ENCODE peak calls at places on chromosomes 12 and 14, in eight cellular contexts. One of them, this sample, is unnamed.

GRCh38 chr12:57899010-57899662 is 42.2 kb upstream of the ATP23 start:
- DNase-seq in aorta: peak; percentile 81
- DNase-seq in NCI-H748 treated with DMSO at 0.1 percent for 48 hours: no peak
- DNase-seq in RWPE1: peak; percentile 77
- DNase-seq in T-cell: peak; percentile 86
- DNase-seq in Caco-2: no peak
- DNase-seq in iPS-NIHi11: no peak
- DNase-seq in stimulated activated CD8-positive, alpha-beta memory T cell treated with anti-CD3 and anti-CD28 coated beads, Interleukin-15, amount 100 ng/mL, for 1 hour: peak; percentile 48
- DNase-seq in this sample: peak; percentile 86

GRCh38 chr14:79658224-79658623 is 553.1 kb downstream of the DIO2 start:
- DNase-seq in aorta: no peak
- DNase-seq in NCI-H748 treated with DMSO at 0.1 percent for 48 hours: no peak
- DNase-seq in RWPE1: no peak
- DNase-seq in T-cell: no peak
- DNase-seq in Caco-2: no peak
- DNase-seq in iPS-NIHi11: no peak
- DNase-seq in stimulated activated CD8-positive, alpha-beta memory T cell treated with anti-CD3 and anti-CD28 coated beads, Interleukin-15, amount 100 ng/mL, for 1 hour: no peak
- DNase-seq in this sample: no peak

GRCh38 chr12:55705802-55706402 is 1.8 kb downstream of the ITGA7 start:
- DNase-seq in aorta: peak; percentile 44
- DNase-seq in NCI-H748 treated with DMSO at 0.1 percent for 48 hours: no peak
- DNase-seq in RWPE1: no peak
- DNase-seq in T-cell: no peak
- DNase-seq in Caco-2: no peak
- DNase-seq in iPS-NIHi11: peak; percentile 77
- DNase-seq in stimulated activated CD8-positive, alpha-beta memory T cell treated with anti-CD3 and anti-CD28 coated beads, Interleukin-15, amount 100 ng/mL, for 1 hour: no peak
- DNase-seq in this sample: no peak

GRCh38 chr12:50564240-50564947 is 59.6 kb downstream of the DIP2B start:
- DNase-seq in aorta: no peak
- DNase-seq in NCI-H748 treated with DMSO at 0.1 percent for 48 hours: no peak
- DNase-seq in RWPE1: no peak
- DNase-seq in T-cell: no peak
- DNase-seq in Caco-2: no peak
- DNase-seq in iPS-NIHi11: no peak
- DNase-seq in stimulated activated CD8-positive, alpha-beta memory T cell treated with anti-CD3 and anti-CD28 coated beads, Interleukin-15, amount 100 ng/mL, for 1 hour: no peak
- DNase-seq in this sample: no peak

GRCh38 chr14:59728294-59728693 is 142.3 kb downstream of the RTN1 start:
- DNase-seq in aorta: no peak
- DNase-seq in NCI-H748 treated with DMSO at 0.1 percent for 48 hours: peak; percentile 78
- DNase-seq in RWPE1: no peak
- DNase-seq in T-cell: no peak
- DNase-seq in Caco-2: no peak
- DNase-seq in iPS-NIHi11: no peak
- DNase-seq in stimulated activated CD8-positive, alpha-beta memory T cell treated with anti-CD3 and anti-CD28 coated beads, Interleukin-15, amount 100 ng/mL, for 1 hour: no peak
- DNase-seq in this sample: no peak

GRCh38 chr12:53205747-53206146 is 1.3 kb downstream of the ITGB7 start:
- DNase-seq in aorta: peak; percentile 73
- DNase-seq in NCI-H748 treated with DMSO at 0.1 percent for 48 hours: no peak
- DNase-seq in RWPE1: peak; percentile 70
- DNase-seq in T-cell: no peak
- DNase-seq in Caco-2: no peak
- DNase-seq in iPS-NIHi11: no peak
- DNase-seq in stimulated activated CD8-positive, alpha-beta memory T cell treated with anti-CD3 and anti-CD28 coated beads, Interleukin-15, amount 100 ng/mL, for 1 hour: no peak
- DNase-seq in this sample: no peak

GRCh38 chr14:105944632-105945610 is 418.5 kb downstream of the TMEM121 start:
- DNase-seq in aorta: no peak
- DNase-seq in NCI-H748 treated with DMSO at 0.1 percent for 48 hours: peak; percentile 73
- DNase-seq in RWPE1: peak; percentile 64
- DNase-seq in T-cell: peak; percentile 57
- DNase-seq in Caco-2: peak; percentile 84
- DNase-seq in iPS-NIHi11: peak; percentile 39
- DNase-seq in stimulated activated CD8-positive, alpha-beta memory T cell treated with anti-CD3 and anti-CD28 coated beads, Interleukin-15, amount 100 ng/mL, for 1 hour: peak; percentile 53
- DNase-seq in this sample: peak; percentile 55

GRCh38 chr14:99224116-99224910 is 47.7 kb downstream of the BCL11B start:
- DNase-seq in aorta: no peak
- DNase-seq in NCI-H748 treated with DMSO at 0.1 percent for 48 hours: no peak
- DNase-seq in RWPE1: no peak
- DNase-seq in T-cell: no peak
- DNase-seq in Caco-2: no peak
- DNase-seq in iPS-NIHi11: peak; percentile 54
- DNase-seq in stimulated activated CD8-positive, alpha-beta memory T cell treated with anti-CD3 and anti-CD28 coated beads, Interleukin-15, amount 100 ng/mL, for 1 hour: no peak
- DNase-seq in this sample: no peak

GRCh38 chr12:131765961-131766360 is 55.1 kb downstream of the SFSWAP start:
- DNase-seq in aorta: no peak
- DNase-seq in NCI-H748 treated with DMSO at 0.1 percent for 48 hours: no peak
- DNase-seq in RWPE1: no peak
- DNase-seq in T-cell: no peak
- DNase-seq in Caco-2: no peak
- DNase-seq in iPS-NIHi11: no peak
- DNase-seq in stimulated activated CD8-positive, alpha-beta memory T cell treated with anti-CD3 and anti-CD28 coated beads, Interleukin-15, amount 100 ng/mL, for 1 hour: no peak
- DNase-seq in this sample: no peak